ENCODE peak calls at places on chromosomes 4 and X, in five cellular contexts. One of them, this sample, is unnamed.

GRCh38 chr4:169724251-169724650 is 33.5 kb downstream of the HPF1 start:
- DNase-seq in PC-3: no peak
- DNase-seq in bronchial epithelial cell: peak
- DNase-seq in psoas muscle: no peak
- DNase-seq in upper lobe of right lung: no peak
- DNase-seq in this sample: no peak

GRCh38 chr4:174808119-174808518 is 20.9 kb downstream of the GLRA3 start:
- DNase-seq in upper lobe of right lung: no peak
- DNase-seq in psoas muscle: no peak
- DNase-seq in PC-3: no peak
- DNase-seq in bronchial epithelial cell: no peak
- DNase-seq in this sample: no peak

GRCh38 chrX:123267220-123267619 is 83.1 kb downstream of the GRIA3 start:
- DNase-seq in PC-3: no peak
- DNase-seq in psoas muscle: no peak
- DNase-seq in bronchial epithelial cell: no peak
- DNase-seq in upper lobe of right lung: no peak
- DNase-seq in this sample: no peak

GRCh38 chrX:53374222-53374820 is 48.1 kb downstream of the SMC1A start:
- DNase-seq in upper lobe of right lung: no peak
- DNase-seq in PC-3: no peak
- DNase-seq in psoas muscle: no peak
- DNase-seq in bronchial epithelial cell: no peak
- DNase-seq in this sample: no peak

GRCh38 chrX:108537005-108537404 is 97.4 kb downstream of the COL4A5 start:
- DNase-seq in upper lobe of right lung: no peak
- DNase-seq in psoas muscle: no peak
- DNase-seq in PC-3: peak
- DNase-seq in bronchial epithelial cell: peak
- DNase-seq in this sample: no peak

GRCh38 chr4:38193464-38193863 is 233.3 kb downstream of the PTTG2 start:
- DNase-seq in PC-3: no peak
- DNase-seq in psoas muscle: no peak
- DNase-seq in upper lobe of right lung: no peak
- DNase-seq in bronchial epithelial cell: no peak
- DNase-seq in this sample: no peak

GRCh38 chrX:18676470-18676869 is 4.6 kb upstream of the RS1 start:
- DNase-seq in psoas muscle: no peak
- DNase-seq in PC-3: no peak
- DNase-seq in bronchial epithelial cell: no peak
- DNase-seq in upper lobe of right lung: no peak
- DNase-seq in this sample: no peak

GRCh38 chrX:17030580-17031285 is 84.3 kb downstream of the REPS2 start:
- DNase-seq in PC-3: no peak
- DNase-seq in bronchial epithelial cell: no peak
- DNase-seq in upper lobe of right lung: no peak
- DNase-seq in psoas muscle: no peak
- DNase-seq in this sample: no peak

GRCh38 chr4:150316332-150317205 is 238.3 kb downstream of the DCLK2 start:
- DNase-seq in psoas muscle: no peak
- DNase-seq in PC-3: no peak
- DNase-seq in upper lobe of right lung: no peak
- DNase-seq in bronchial epithelial cell: no peak
- DNase-seq in this sample: no peak

GRCh38 chr4:86496094-86497060 is 97.7 kb upstream of the PTPN13 start:
- DNase-seq in bronchial epithelial cell: peak
- DNase-seq in upper lobe of right lung: no peak
- DNase-seq in PC-3: peak
- DNase-seq in psoas muscle: no peak
- DNase-seq in this sample: no peak

GRCh38 chr4:114087596-114088230 is 108.3 kb upstream of the ARSJ start:
- DNase-seq in upper lobe of right lung: no peak
- DNase-seq in bronchial epithelial cell: no peak
- DNase-seq in PC-3: no peak
- DNase-seq in psoas muscle: no peak
- DNase-seq in this sample: no peak

GRCh38 chr4:95268819-95269565 is 279.8 kb downstream of the UNC5C start:
- DNase-seq in psoas muscle: no peak
- DNase-seq in upper lobe of right lung: no peak
- DNase-seq in PC-3: peak
- DNase-seq in bronchial epithelial cell: peak
- DNase-seq in this sample: no peak

GRCh38 chrX:37746268-37746931 is 33.5 kb upstream of the CYBB start:
- DNase-seq in bronchial epithelial cell: peak
- DNase-seq in psoas muscle: no peak
- DNase-seq in upper lobe of right lung: no peak
- DNase-seq in PC-3: peak
- DNase-seq in this sample: no peak

GRCh38 chr4:125042031-125042430 is 272.7 kb upstream of the FAT4 start:
- DNase-seq in psoas muscle: no peak
- DNase-seq in bronchial epithelial cell: peak
- DNase-seq in PC-3: no peak
- DNase-seq in upper lobe of right lung: no peak
- DNase-seq in this sample: no peak

GRCh38 chr4:48290146-48290772 is 20.6 kb upstream of the TEC start:
- DNase-seq in PC-3: peak
- DNase-seq in bronchial epithelial cell: peak
- DNase-seq in upper lobe of right lung: no peak
- DNase-seq in psoas muscle: no peak
- DNase-seq in this sample: no peak

GRCh38 chr4:55178226-55179005 is 53.0 kb upstream of the KDR start:
- DNase-seq in psoas muscle: no peak
- DNase-seq in upper lobe of right lung: no peak
- DNase-seq in PC-3: no peak
- DNase-seq in bronchial epithelial cell: no peak
- DNase-seq in this sample: no peak

GRCh38 chr4:166887457-166887856 is 346.8 kb downstream of the SPOCK3 start:
- DNase-seq in upper lobe of right lung: no peak
- DNase-seq in PC-3: no peak
- DNase-seq in psoas muscle: no peak
- DNase-seq in bronchial epithelial cell: no peak
- DNase-seq in this sample: no peak

GRCh38 chr4:92198711-92199110 is 105.1 kb upstream of the GRID2 start:
- DNase-seq in bronchial epithelial cell: peak
- DNase-seq in psoas muscle: no peak
- DNase-seq in PC-3: peak
- DNase-seq in upper lobe of right lung: no peak
- DNase-seq in this sample: no peak
- TF ChIP-seq CTCF in bronchial epithelial cell: no peak
- TF ChIP-seq CTCF in psoas muscle: no peak
- TF ChIP-seq CTCF in PC-3: no peak
- TF ChIP-seq CTCF in upper lobe of right lung: no peak
- TF ChIP-seq CTCF in this sample: no peak

GRCh38 chr4:152283806-152284470 is 252.0 kb downstream of the FBXW7 start:
- DNase-seq in bronchial epithelial cell: peak
- DNase-seq in PC-3: peak
- DNase-seq in psoas muscle: no peak
- DNase-seq in upper lobe of right lung: no peak
- DNase-seq in this sample: no peak

GRCh38 chr4:152278505-152279301 is 257.2 kb downstream of the FBXW7 start:
- DNase-seq in PC-3: no peak
- DNase-seq in bronchial epithelial cell: peak
- DNase-seq in upper lobe of right lung: no peak
- DNase-seq in psoas muscle: no peak
- DNase-seq in this sample: no peak

GRCh38 chr4:152281211-152281610 is 254.7 kb downstream of the FBXW7 start:
- DNase-seq in PC-3: no peak
- DNase-seq in upper lobe of right lung: no peak
- DNase-seq in psoas muscle: no peak
- DNase-seq in bronchial epithelial cell: no peak
- DNase-seq in this sample: no peak

GRCh38 chr4:152278172-152278504 is 257.8 kb downstream of the FBXW7 start:
- DNase-seq in PC-3: no peak
- DNase-seq in psoas muscle: no peak
- DNase-seq in bronchial epithelial cell: no peak
- DNase-seq in upper lobe of right lung: no peak
- DNase-seq in this sample: no peak

DNA sequence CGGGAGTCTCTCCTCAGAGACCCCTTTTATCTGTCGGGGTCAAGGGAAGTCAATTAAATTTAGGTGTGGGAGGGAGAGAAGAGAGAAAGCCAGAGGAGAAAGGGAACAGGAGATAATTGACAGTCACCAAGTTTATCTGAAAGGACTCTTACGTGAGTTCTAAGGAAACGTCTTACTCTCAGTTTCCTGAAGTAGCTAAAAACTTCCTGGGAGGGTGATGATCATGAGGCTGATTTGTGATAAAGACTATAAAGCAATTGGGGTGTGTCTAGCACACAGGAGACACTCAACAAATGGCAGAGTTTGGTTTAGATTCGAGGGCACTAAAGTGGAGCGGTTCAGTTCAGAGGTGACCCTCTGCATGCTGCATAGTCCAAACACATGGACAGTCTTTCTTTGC is 254.1 kb downstream of the FBXW7 start:
- DNase-seq in bronchial epithelial cell: no peak
- DNase-seq in psoas muscle: no peak
- DNase-seq in PC-3: no peak
- DNase-seq in upper lobe of right lung: no peak
- DNase-seq in this sample: no peak
- H3K4me3 ChIP-seq in bronchial epithelial cell: no peak
- H3K4me3 ChIP-seq in psoas muscle: no peak
- H3K4me3 ChIP-seq in PC-3: no peak
- H3K4me3 ChIP-seq in upper lobe of right lung: no peak
- H3K4me3 ChIP-seq in this sample: no peak

DNA sequence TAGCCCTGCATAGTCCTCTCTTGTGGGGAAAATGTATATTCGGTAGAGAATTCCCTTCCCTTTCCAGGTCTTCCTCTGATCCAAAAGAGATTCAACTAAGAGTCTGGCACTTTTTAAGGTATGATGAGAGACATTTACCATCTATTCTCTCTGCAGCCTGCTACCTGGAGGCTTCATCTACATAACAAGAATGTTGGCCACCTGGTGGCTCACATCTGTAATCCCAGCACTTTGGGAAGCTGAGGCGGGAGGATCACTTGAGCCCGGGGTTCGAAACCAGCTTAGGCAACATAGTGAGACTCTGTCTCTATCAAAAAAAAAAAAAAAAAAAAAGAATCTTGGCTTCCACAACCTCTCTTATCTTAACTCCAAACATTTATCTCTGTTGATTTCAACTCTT is 40.4 kb upstream of the NOCT start:
- DNase-seq in bronchial epithelial cell: no peak
- DNase-seq in PC-3: no peak
- DNase-seq in upper lobe of right lung: no peak
- DNase-seq in psoas muscle: no peak
- DNase-seq in this sample: no peak
- TF ChIP-seq CTCF in bronchial epithelial cell: no peak
- TF ChIP-seq CTCF in PC-3: no peak
- TF ChIP-seq CTCF in upper lobe of right lung: no peak
- TF ChIP-seq CTCF in psoas muscle: no peak
- TF ChIP-seq CTCF in this sample: no peak

GRCh38 chr4:104421576-104421975 is 73.1 kb downstream of the CXXC4 start:
- DNase-seq in psoas muscle: no peak
- DNase-seq in bronchial epithelial cell: no peak
- DNase-seq in PC-3: no peak
- DNase-seq in upper lobe of right lung: no peak
- DNase-seq in this sample: no peak
- H3K4me3 ChIP-seq in psoas muscle: no peak
- H3K4me3 ChIP-seq in bronchial epithelial cell: no peak
- H3K4me3 ChIP-seq in PC-3: no peak
- H3K4me3 ChIP-seq in upper lobe of right lung: no peak
- H3K4me3 ChIP-seq in this sample: no peak

DNA sequence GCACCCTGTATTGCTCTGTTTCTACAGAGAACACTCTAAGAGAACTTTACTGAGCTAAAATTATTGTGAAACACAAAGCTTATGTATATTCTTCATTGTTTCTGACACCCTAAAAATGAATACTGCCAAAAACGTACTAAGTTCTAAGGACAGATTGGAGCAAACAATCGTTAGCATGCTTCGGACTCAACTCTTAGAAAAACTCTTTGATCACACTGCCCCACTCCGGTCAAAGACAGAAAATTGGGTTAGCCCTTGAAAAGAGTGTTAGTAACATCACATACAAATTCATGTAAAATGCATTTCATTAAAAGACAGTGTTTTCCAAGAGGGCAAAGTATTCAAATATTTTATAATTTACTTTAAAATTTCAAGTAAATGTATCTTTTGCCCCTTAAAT is 177.4 kb downstream of the DCHS2 start:
- DNase-seq in upper lobe of right lung: no peak
- DNase-seq in bronchial epithelial cell: peak
- DNase-seq in psoas muscle: no peak
- DNase-seq in PC-3: peak
- DNase-seq in this sample: no peak
- TF ChIP-seq CTCF in upper lobe of right lung: peak
- TF ChIP-seq CTCF in bronchial epithelial cell: peak
- TF ChIP-seq CTCF in psoas muscle: no peak
- TF ChIP-seq CTCF in PC-3: peak
- TF ChIP-seq CTCF in this sample: no peak

This sample was measured in gastrocnemius medialis.